ENCODE peak calls at places on chromosomes 3 and 15, in nine cellular contexts. V is MM.1S, H is HCT116, O is body of pancreas, Y is pancreas, K is neural progenitor cell, I is GM23338, M is cardiac muscle cell, U is OCI-LY7. W is an unnamed sample.

GRCh38 chr15:37824717-37825382 is 109.6 kb upstream of the TMCO5A start:
- DNase-seq in H (peak; percentile 21), Y (no peak), O (no peak), U (no peak), M (peak; percentile 90), I (no peak), K (no peak), V (no peak), W (peak; percentile 43)

GRCh38 chr15:70690491-70691281 is 72.7 kb downstream of the UACA start:
- DNase-seq in O (no peak), U (no peak), K (no peak), H (no peak), V (no peak), I (no peak), Y (no peak), M (no peak), W (no peak)

GRCh38 chr15:71773206-71773859 is 37.0 kb upstream of the NR2E3 start:
- DNase-seq in K (no peak), U (no peak), Y (no peak), O (no peak), H (no peak), I (no peak), V (no peak), M (no peak), W (no peak)

GRCh38 chr3:177336841-177337430 is 139.7 kb upstream of the TBL1XR1 start:
- DNase-seq in O (no peak), M (peak; percentile 52), V (no peak), K (no peak), I (no peak), H (no peak), U (no peak), Y (no peak), W (no peak)

GRCh38 chr15:69573815-69574472 is 121.3 kb downstream of the RPLP1 start:
- DNase-seq in I (no peak), U (no peak), H (no peak), M (peak; percentile 63), K (no peak), O (no peak), Y (no peak), V (no peak), W (no peak)

GRCh38 chr15:80411788-80412288 is 7.7 kb downstream of the ARNT2 start:
- DNase-seq in V (no peak), K (no peak), Y (no peak), H (no peak), M (no peak), I (no peak), U (no peak), O (no peak), W (no peak)

GRCh38 chr3:141266186-141266585 is 34.6 kb downstream of the PXYLP1 start:
- DNase-seq in I (no peak), H (no peak), Y (no peak), O (no peak), K (no peak), V (no peak), M (no peak), U (no peak), W (no peak)

GRCh38 chr15:63763476-63764123 is 70.1 kb downstream of the HERC1 start:
- DNase-seq in I (no peak), O (no peak), H (no peak), V (no peak), K (no peak), M (no peak), U (no peak), Y (no peak), W (no peak)

GRCh38 chr3:126961791-126962461 is 21.0 kb upstream of the PLXNA1 start:
- DNase-seq in O (peak; percentile 11), U (no peak), M (no peak), V (no peak), K (no peak), Y (no peak), I (no peak), H (no peak), W (no peak)

GRCh38 chr15:99930696-99931095 is 197.5 kb upstream of the LYSMD4 start:
- DNase-seq in H (no peak), K (no peak), Y (no peak), I (no peak), V (no peak), U (no peak), M (no peak), O (no peak), W (no peak)

GRCh38 chr3:4994823-4995499 is 15.7 kb downstream of the BHLHE40 start:
- DNase-seq in U (no peak), M (peak; percentile 80), O (peak; percentile 84), H (peak; percentile 94), V (no peak), Y (no peak), K (no peak), I (no peak), W (peak; percentile 66)

GRCh38 chr15:76866716-76867321 is 38.3 kb downstream of the SCAPER start:
- DNase-seq in O (no peak), I (peak; percentile 43), M (peak; percentile 60), Y (no peak), H (peak; percentile 16), K (peak; percentile 37), V (peak; percentile 30), U (peak; percentile 25), W (peak; percentile 50)

GRCh38 chr15:88708256-88709054 is 69.6 kb downstream of the ISG20 start:
- DNase-seq in M (peak; percentile 9), V (no peak), U (no peak), O (no peak), K (no peak), H (no peak), Y (no peak), I (no peak), W (no peak)

GRCh38 chr15:50051811-50052419 is 67.1 kb downstream of the ATP8B4 start:
- DNase-seq in I (peak; percentile 79), M (peak; percentile 93), U (peak; percentile 11), O (peak; percentile 46), V (peak; percentile 61), Y (no peak), K (peak; percentile 62), H (peak; percentile 41), W (peak; percentile 78)

GRCh38 chr3:196524527-196524926 is 9.4 kb upstream of the SMCO1 start:
- DNase-seq in Y (no peak), M (no peak), H (no peak), I (peak; percentile 72), K (peak; percentile 30), V (no peak), O (no peak), U (peak; percentile 36), W (peak; percentile 27)

GRCh38 chr15:34470892-34471291 is 33.3 kb upstream of the GOLGA8A start:
- DNase-seq in Y (no peak), O (no peak), H (no peak), I (no peak), M (no peak), K (no peak), U (no peak), V (no peak), W (no peak)

GRCh38 chr15:101342065-101342464 is 47.0 kb upstream of the SNRPA1 start:
- DNase-seq in M (no peak), H (no peak), I (no peak), Y (no peak), V (no peak), K (no peak), O (no peak), U (no peak), W (no peak)

GRCh38 chr3:178325330-178325729 is 210.9 kb upstream of the KCNMB2 start:
- DNase-seq in I (peak; percentile 39), H (no peak), M (peak; percentile 78), V (peak; percentile 28), Y (no peak), K (peak; percentile 6), O (no peak), U (no peak), W (no peak)

GRCh38 chr3:187997490-187997889 is 156.5 kb upstream of the LPP start:
- DNase-seq in V (no peak), Y (no peak), K (no peak), M (no peak), O (no peak), I (no peak), H (no peak), U (no peak), W (no peak)

GRCh38 chr3:50226888-50227389 is 9.1 kb upstream of the GNAI2 start:
- DNase-seq in U (peak; percentile 58), M (peak; percentile 49), Y (no peak), H (peak; percentile 33), O (no peak), K (no peak), V (peak; percentile 48), I (no peak), W (no peak)

GRCh38 chr15:45638641-45639040 is 3.8 kb downstream of the SQOR start:
- DNase-seq in O (no peak), H (no peak), M (no peak), Y (no peak), V (no peak), I (no peak), U (no peak), K (no peak), W (no peak)
- H3K36me3 ChIP-seq in O (no peaks in the 10 kb centered on the region), H (no peaks in the 10 kb centered on the region), M (no peaks in the 10 kb centered on the region), Y (no peaks in the 10 kb centered on the region), V (no peaks in the 10 kb centered on the region), I (no peaks in the 10 kb centered on the region), U (no peaks in the 10 kb centered on the region), K (no peaks in the 10 kb centered on the region), W (no peaks in the 10 kb centered on the region)

DNA sequence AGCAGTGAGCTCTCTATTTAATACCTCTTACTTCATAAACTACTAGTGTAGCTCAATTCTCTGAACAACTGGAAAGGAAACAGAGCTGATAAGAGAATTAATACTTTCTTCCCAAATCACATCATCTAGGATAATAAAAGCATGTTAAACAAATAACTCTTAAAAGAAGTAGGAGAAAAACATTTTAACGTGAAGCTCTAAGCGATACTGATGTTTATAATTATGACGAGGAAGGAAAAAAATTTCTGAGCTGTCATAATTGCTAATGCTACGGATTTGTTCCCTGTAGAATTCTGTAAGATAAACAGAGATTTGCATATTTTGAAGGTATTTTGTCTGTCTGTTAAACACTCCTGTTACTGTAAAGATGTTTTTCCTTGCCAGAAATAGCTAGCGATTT is 358.2 kb downstream of the FOXP1 start:
- DNase-seq in Y (no peak), O (no peak), I (no peak), K (no peak), M (no peak), V (no peak), U (no peak), H (no peak), W (no peak)
- H3K27ac ChIP-seq in Y (no peak overlapping the region), O (no peak overlapping the region), I (no peak overlapping the region), K (no peak overlapping the region), M (no peak overlapping the region), V (no peak overlapping the region), U (no peak overlapping the region), H (no peak overlapping the region), W (no peak overlapping the region)

DNA sequence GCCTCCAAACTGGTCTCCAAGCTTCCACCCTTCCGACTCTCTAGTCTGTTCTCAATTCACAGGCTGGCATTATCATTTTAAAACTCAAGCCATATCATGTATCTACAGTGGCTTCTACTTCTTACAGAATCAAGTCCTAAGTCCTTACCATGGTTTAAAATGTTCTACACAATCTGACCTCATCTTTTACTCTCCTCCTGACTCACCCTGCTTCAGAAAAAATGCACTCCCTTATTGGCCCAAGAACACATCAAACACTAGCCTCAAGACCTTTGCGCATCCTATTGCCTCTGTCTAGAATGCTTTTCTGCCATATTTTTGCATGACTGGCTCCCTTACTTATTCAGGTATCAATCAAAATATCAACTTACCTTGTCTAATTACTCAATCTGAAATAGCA is 11.0 kb downstream of the MRPL3 start:
- DNase-seq in U (no peak), I (no peak), K (no peak), H (no peak), O (no peak), V (no peak), Y (no peak), M (no peak), W (no peak)
- H3K36me3 ChIP-seq in U (peaks cover 99% of the 10 kb centered on the region), I (peaks cover 59% of the 10 kb centered on the region), K (peaks cover 37% of the 10 kb centered on the region), H (peaks cover 36% of the 10 kb centered on the region), O (peaks cover under 1% of the 10 kb centered on the region), V (peaks cover 8% of the 10 kb centered on the region), Y (peaks cover 18% of the 10 kb centered on the region), M (peaks cover 44% of the 10 kb centered on the region), W (peaks cover 85% of the 10 kb centered on the region)

GRCh38 chr3:135806342-135806741 is 159.2 kb upstream of the PPP2R3A start:
- DNase-seq in O (no peak), V (no peak), U (no peak), H (no peak), M (no peak), K (peak; percentile 67), I (peak; percentile 36), Y (no peak), W (no peak)
- H3K27ac ChIP-seq in O (no peak overlapping the region), V (no peak overlapping the region), U (no peak overlapping the region), H (no peak overlapping the region), M (no peak overlapping the region), K (no peak overlapping the region), I (no peak overlapping the region), Y (no peak overlapping the region), W (no peak overlapping the region)